ENCODE peak calls at places on chromosomes 3 and 15, in nine cellular contexts. One of them, this sample, is unnamed.
A peak's percentile ranks its signal among the peaks of the same experiment; 100 is the strongest.

GRCh38 chr15:65595960-65596359 is 15.0 kb downstream of the INTS14 start:
- DNase-seq in cardiac muscle cell: peak; percentile 38
- DNase-seq in DND-41: no peak
- DNase-seq in upper lobe of right lung: no peak
- DNase-seq in uterus: no peak
- DNase-seq in colonic mucosa: no peak
- DNase-seq in stomach: no peak
- DNase-seq in A549: peak; percentile 62
- DNase-seq in tibial nerve: no peak
- DNase-seq in this sample: peak; percentile 18

GRCh38 chr3:112654492-112654891 is 13.5 kb upstream of the CCDC80 start:
- DNase-seq in stomach: no peak
- DNase-seq in tibial nerve: no peak
- DNase-seq in DND-41: no peak
- DNase-seq in cardiac muscle cell: no peak
- DNase-seq in colonic mucosa: no peak
- DNase-seq in uterus: no peak
- DNase-seq in A549: no peak
- DNase-seq in upper lobe of right lung: no peak
- DNase-seq in this sample: no peak

GRCh38 chr3:143750856-143751255 is 97.4 kb downstream of the SLC9A9 start:
- DNase-seq in uterus: no peak
- DNase-seq in DND-41: no peak
- DNase-seq in colonic mucosa: no peak
- DNase-seq in cardiac muscle cell: no peak
- DNase-seq in upper lobe of right lung: no peak
- DNase-seq in A549: no peak
- DNase-seq in stomach: no peak
- DNase-seq in tibial nerve: no peak
- DNase-seq in this sample: no peak

GRCh38 chr3:172367205-172368105 is 80.8 kb downstream of the GHSR start:
- DNase-seq in DND-41: no peak
- DNase-seq in upper lobe of right lung: no peak
- DNase-seq in A549: no peak
- DNase-seq in uterus: no peak
- DNase-seq in tibial nerve: no peak
- DNase-seq in stomach: no peak
- DNase-seq in colonic mucosa: no peak
- DNase-seq in cardiac muscle cell: peak; percentile 90
- DNase-seq in this sample: peak; percentile 23

GRCh38 chr3:40719660-40720287 is 195.0 kb downstream of the ZNF621 start:
- DNase-seq in upper lobe of right lung: no peak
- DNase-seq in stomach: no peak
- DNase-seq in DND-41: no peak
- DNase-seq in uterus: peak; percentile 28
- DNase-seq in cardiac muscle cell: peak; percentile 15
- DNase-seq in A549: no peak
- DNase-seq in tibial nerve: no peak
- DNase-seq in colonic mucosa: no peak
- DNase-seq in this sample: no peak

GRCh38 chr15:38522922-38523321 is 41.7 kb downstream of the RASGRP1 start:
- DNase-seq in upper lobe of right lung: no peak
- DNase-seq in stomach: no peak
- DNase-seq in uterus: no peak
- DNase-seq in A549: no peak
- DNase-seq in cardiac muscle cell: no peak
- DNase-seq in colonic mucosa: no peak
- DNase-seq in DND-41: no peak
- DNase-seq in tibial nerve: no peak
- DNase-seq in this sample: no peak

GRCh38 chr15:71352125-71352524 is 236.9 kb downstream of the THSD4 start:
- DNase-seq in uterus: no peak
- DNase-seq in colonic mucosa: no peak
- DNase-seq in stomach: no peak
- DNase-seq in cardiac muscle cell: no peak
- DNase-seq in A549: no peak
- DNase-seq in DND-41: no peak
- DNase-seq in tibial nerve: no peak
- DNase-seq in upper lobe of right lung: no peak
- DNase-seq in this sample: no peak

GRCh38 chr3:70984756-70985155 is 598.8 kb downstream of the FOXP1 start:
- DNase-seq in tibial nerve: no peak
- DNase-seq in cardiac muscle cell: no peak
- DNase-seq in upper lobe of right lung: no peak
- DNase-seq in colonic mucosa: no peak
- DNase-seq in A549: no peak
- DNase-seq in DND-41: no peak
- DNase-seq in stomach: no peak
- DNase-seq in uterus: no peak
- DNase-seq in this sample: no peak

DNA sequence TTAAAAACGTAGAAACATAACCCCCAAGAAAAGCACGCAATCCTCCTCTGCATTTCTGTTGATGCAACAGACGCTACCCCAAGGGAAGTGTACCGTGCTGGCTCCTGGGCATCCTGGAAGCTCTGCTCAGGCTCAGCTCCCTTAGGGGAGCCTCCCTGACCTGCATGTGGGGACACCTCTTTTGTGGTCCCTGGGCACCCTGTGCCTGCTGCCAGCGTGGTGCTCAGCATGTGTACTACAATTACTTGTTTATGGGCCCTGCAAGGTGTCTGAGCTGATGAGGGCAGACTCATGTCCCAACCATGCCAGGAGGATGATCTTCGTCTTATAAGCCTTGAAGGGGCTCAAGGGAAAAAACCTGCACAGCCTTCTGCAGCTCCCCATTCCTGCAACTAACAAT is 18.3 kb downstream of the EHD4 start:
- DNase-seq in uterus: no peak
- DNase-seq in colonic mucosa: no peak
- DNase-seq in upper lobe of right lung: no peak
- DNase-seq in stomach: no peak
- DNase-seq in A549: no peak
- DNase-seq in DND-41: no peak
- DNase-seq in cardiac muscle cell: no peak
- DNase-seq in tibial nerve: no peak
- DNase-seq in this sample: no peak
- H3K4me1 ChIP-seq in uterus: no peaks in the 10 kb centered on the region
- H3K4me1 ChIP-seq in colonic mucosa: no peaks in the 10 kb centered on the region
- H3K4me1 ChIP-seq in upper lobe of right lung: peaks cover 38% of the 10 kb centered on the region
- H3K4me1 ChIP-seq in stomach: peaks cover 53% of the 10 kb centered on the region
- H3K4me1 ChIP-seq in A549: peaks cover 5% of the 10 kb centered on the region
- H3K4me1 ChIP-seq in DND-41: no peaks in the 10 kb centered on the region
- H3K4me1 ChIP-seq in cardiac muscle cell: peaks cover 50% of the 10 kb centered on the region
- H3K4me1 ChIP-seq in tibial nerve: no peaks in the 10 kb centered on the region
- H3K4me1 ChIP-seq in this sample: peaks cover 24% of the 10 kb centered on the region

GRCh38 chr3:73602171-73602570 is 22.6 kb downstream of the PDZRN3 start:
- DNase-seq in A549: no peak
- DNase-seq in stomach: no peak
- DNase-seq in cardiac muscle cell: peak; percentile 86
- DNase-seq in upper lobe of right lung: no peak
- DNase-seq in colonic mucosa: no peak
- DNase-seq in uterus: no peak
- DNase-seq in DND-41: no peak
- DNase-seq in tibial nerve: no peak
- DNase-seq in this sample: peak; percentile 72

GRCh38 chr3:73601476-73601875 is 23.3 kb downstream of the PDZRN3 start:
- DNase-seq in tibial nerve: no peak
- DNase-seq in cardiac muscle cell: no peak
- DNase-seq in stomach: no peak
- DNase-seq in colonic mucosa: no peak
- DNase-seq in DND-41: no peak
- DNase-seq in A549: no peak
- DNase-seq in uterus: no peak
- DNase-seq in upper lobe of right lung: no peak
- DNase-seq in this sample: no peak

GRCh38 chr3:73601031-73601430 is 23.7 kb downstream of the PDZRN3 start:
- DNase-seq in upper lobe of right lung: no peak
- DNase-seq in tibial nerve: no peak
- DNase-seq in uterus: no peak
- DNase-seq in DND-41: no peak
- DNase-seq in stomach: no peak
- DNase-seq in A549: no peak
- DNase-seq in colonic mucosa: no peak
- DNase-seq in cardiac muscle cell: peak; percentile 67
- DNase-seq in this sample: peak; percentile 54

GRCh38 chr3:73599605-73600004 is 25.1 kb downstream of the PDZRN3 start:
- DNase-seq in uterus: no peak
- DNase-seq in colonic mucosa: no peak
- DNase-seq in DND-41: no peak
- DNase-seq in stomach: no peak
- DNase-seq in tibial nerve: no peak
- DNase-seq in cardiac muscle cell: no peak
- DNase-seq in upper lobe of right lung: no peak
- DNase-seq in A549: no peak
- DNase-seq in this sample: no peak

DNA sequence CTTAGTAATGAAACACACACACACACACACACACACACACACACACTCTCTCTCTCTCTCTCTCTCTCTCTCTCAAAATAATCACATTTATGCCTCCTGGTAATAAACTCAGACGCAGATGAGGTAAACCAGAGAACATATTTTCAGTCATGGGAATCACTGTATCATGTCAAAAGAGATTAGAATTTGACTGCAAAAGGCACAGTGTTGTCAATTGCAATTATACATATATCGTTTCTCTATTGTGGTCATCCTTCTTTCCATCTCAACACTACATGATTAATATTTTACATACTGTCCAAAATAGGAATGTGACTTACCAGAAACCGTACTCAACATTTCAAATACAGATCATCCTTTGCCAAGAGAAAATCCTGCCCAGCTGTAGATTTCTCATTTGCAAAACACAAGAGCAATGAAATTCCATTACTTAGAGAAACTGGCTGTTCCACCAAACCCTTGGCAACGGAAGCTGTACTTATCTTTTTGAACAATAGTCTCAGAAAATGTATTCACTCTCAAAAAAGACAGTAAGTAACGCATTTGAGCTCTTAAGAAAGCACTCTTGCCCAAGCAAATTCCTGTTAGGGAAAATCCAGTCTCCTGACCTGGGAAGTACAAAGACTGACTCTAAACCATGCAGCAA is 24.3 kb downstream of the PDZRN3 start:
- DNase-seq in tibial nerve: no peak
- DNase-seq in stomach: no peak
- DNase-seq in DND-41: no peak
- DNase-seq in cardiac muscle cell: peak; percentile 97
- DNase-seq in colonic mucosa: no peak
- DNase-seq in uterus: no peak
- DNase-seq in upper lobe of right lung: no peak
- DNase-seq in A549: no peak
- DNase-seq in this sample: peak; percentile 90
- H3K4me1 ChIP-seq in tibial nerve: no peaks in the 10 kb centered on the region
- H3K4me1 ChIP-seq in stomach: peaks cover 80% of the 10 kb centered on the region
- H3K4me1 ChIP-seq in DND-41: no peaks in the 10 kb centered on the region
- H3K4me1 ChIP-seq in cardiac muscle cell: peaks cover 7% of the 10 kb centered on the region
- H3K4me1 ChIP-seq in colonic mucosa: no peaks in the 10 kb centered on the region
- H3K4me1 ChIP-seq in uterus: peaks cover 28% of the 10 kb centered on the region
- H3K4me1 ChIP-seq in upper lobe of right lung: peaks cover 18% of the 10 kb centered on the region
- H3K4me1 ChIP-seq in A549: no peaks in the 10 kb centered on the region
- H3K4me1 ChIP-seq in this sample: peaks cover 62% of the 10 kb centered on the region

GRCh38 chr3:23492057-23492456 is 288.9 kb downstream of the UBE2E2 start:
- DNase-seq in DND-41: no peak
- DNase-seq in cardiac muscle cell: no peak
- DNase-seq in tibial nerve: no peak
- DNase-seq in uterus: no peak
- DNase-seq in stomach: no peak
- DNase-seq in A549: no peak
- DNase-seq in upper lobe of right lung: no peak
- DNase-seq in colonic mucosa: no peak
- DNase-seq in this sample: no peak

GRCh38 chr3:23488618-23489017 is 285.5 kb downstream of the UBE2E2 start:
- DNase-seq in upper lobe of right lung: no peak
- DNase-seq in colonic mucosa: no peak
- DNase-seq in A549: no peak
- DNase-seq in uterus: no peak
- DNase-seq in DND-41: no peak
- DNase-seq in stomach: no peak
- DNase-seq in cardiac muscle cell: no peak
- DNase-seq in tibial nerve: no peak
- DNase-seq in this sample: no peak

GRCh38 chr3:23487015-23487414 is 283.9 kb downstream of the UBE2E2 start:
- DNase-seq in tibial nerve: no peak
- DNase-seq in A549: no peak
- DNase-seq in upper lobe of right lung: no peak
- DNase-seq in cardiac muscle cell: no peak
- DNase-seq in stomach: no peak
- DNase-seq in DND-41: no peak
- DNase-seq in uterus: no peak
- DNase-seq in colonic mucosa: no peak
- DNase-seq in this sample: no peak

GRCh38 chr3:23490459-23490858 is 287.3 kb downstream of the UBE2E2 start:
- DNase-seq in tibial nerve: no peak
- DNase-seq in DND-41: no peak
- DNase-seq in uterus: no peak
- DNase-seq in cardiac muscle cell: peak; percentile 59
- DNase-seq in stomach: no peak
- DNase-seq in upper lobe of right lung: no peak
- DNase-seq in A549: no peak
- DNase-seq in colonic mucosa: no peak
- DNase-seq in this sample: peak; percentile 34

GRCh38 chr3:23489338-23490158 is 286.4 kb downstream of the UBE2E2 start:
- DNase-seq in upper lobe of right lung: no peak
- DNase-seq in stomach: no peak
- DNase-seq in cardiac muscle cell: peak; percentile 11
- DNase-seq in colonic mucosa: no peak
- DNase-seq in uterus: no peak
- DNase-seq in A549: no peak
- DNase-seq in tibial nerve: no peak
- DNase-seq in DND-41: no peak
- DNase-seq in this sample: no peak
- H3K4me1 ChIP-seq in upper lobe of right lung: peaks cover 5% of the 10 kb centered on the region
- H3K4me1 ChIP-seq in stomach: peaks cover 5% of the 10 kb centered on the region
- H3K4me1 ChIP-seq in cardiac muscle cell: peaks cover 28% of the 10 kb centered on the region
- H3K4me1 ChIP-seq in colonic mucosa: no peaks in the 10 kb centered on the region
- H3K4me1 ChIP-seq in uterus: no peaks in the 10 kb centered on the region
- H3K4me1 ChIP-seq in A549: peaks cover 32% of the 10 kb centered on the region
- H3K4me1 ChIP-seq in tibial nerve: no peaks in the 10 kb centered on the region
- H3K4me1 ChIP-seq in DND-41: no peaks in the 10 kb centered on the region
- H3K4me1 ChIP-seq in this sample: peaks cover 13% of the 10 kb centered on the region

GRCh38 chr15:89381888-89382287 is 47.3 kb upstream of the POLG start:
- DNase-seq in colonic mucosa: no peak
- DNase-seq in DND-41: no peak
- DNase-seq in uterus: no peak
- DNase-seq in stomach: no peak
- DNase-seq in A549: no peak
- DNase-seq in tibial nerve: no peak
- DNase-seq in cardiac muscle cell: no peak
- DNase-seq in upper lobe of right lung: no peak
- DNase-seq in this sample: no peak

GRCh38 chr15:89379818-89380217 is 45.2 kb upstream of the POLG start:
- DNase-seq in colonic mucosa: no peak
- DNase-seq in upper lobe of right lung: no peak
- DNase-seq in uterus: no peak
- DNase-seq in stomach: no peak
- DNase-seq in DND-41: no peak
- DNase-seq in cardiac muscle cell: no peak
- DNase-seq in A549: no peak
- DNase-seq in tibial nerve: no peak
- DNase-seq in this sample: no peak

GRCh38 chr15:89379423-89379735 is 44.8 kb upstream of the POLG start:
- DNase-seq in colonic mucosa: no peak
- DNase-seq in tibial nerve: no peak
- DNase-seq in stomach: no peak
- DNase-seq in uterus: no peak
- DNase-seq in A549: no peak
- DNase-seq in upper lobe of right lung: no peak
- DNase-seq in DND-41: no peak
- DNase-seq in cardiac muscle cell: no peak
- DNase-seq in this sample: no peak

GRCh38 chr15:89382288-89382687 is 47.7 kb upstream of the POLG start:
- DNase-seq in stomach: no peak
- DNase-seq in cardiac muscle cell: no peak
- DNase-seq in tibial nerve: no peak
- DNase-seq in uterus: no peak
- DNase-seq in A549: no peak
- DNase-seq in DND-41: no peak
- DNase-seq in colonic mucosa: no peak
- DNase-seq in upper lobe of right lung: no peak
- DNase-seq in this sample: no peak

DNA sequence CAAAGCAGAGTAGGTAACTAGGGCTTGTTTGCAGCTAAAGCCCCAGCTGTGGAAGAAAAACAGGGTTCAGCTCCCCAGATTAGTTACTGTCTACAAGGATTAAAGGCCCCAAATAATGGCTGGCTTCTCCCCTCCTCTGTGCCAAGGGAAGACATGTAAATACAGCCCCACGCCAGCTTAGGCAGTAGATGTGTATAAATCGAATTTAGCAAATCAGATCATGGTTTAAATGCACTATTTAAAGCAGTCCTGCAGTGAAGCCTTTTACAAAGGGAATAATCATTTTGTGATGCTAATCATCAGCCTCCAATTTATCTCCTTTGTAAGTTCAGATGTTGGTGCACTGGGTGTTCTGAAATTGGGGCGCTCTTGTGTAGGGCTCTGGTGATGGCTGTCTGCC is 46.7 kb upstream of the POLG start:
- DNase-seq in stomach: no peak
- DNase-seq in uterus: no peak
- DNase-seq in DND-41: no peak
- DNase-seq in upper lobe of right lung: no peak
- DNase-seq in A549: no peak
- DNase-seq in cardiac muscle cell: no peak
- DNase-seq in colonic mucosa: no peak
- DNase-seq in tibial nerve: no peak
- DNase-seq in this sample: no peak
- H3K4me1 ChIP-seq in stomach: peaks cover 28% of the 10 kb centered on the region
- H3K4me1 ChIP-seq in uterus: no peaks in the 10 kb centered on the region
- H3K4me1 ChIP-seq in DND-41: no peaks in the 10 kb centered on the region
- H3K4me1 ChIP-seq in upper lobe of right lung: peaks cover 10% of the 10 kb centered on the region
- H3K4me1 ChIP-seq in A549: peaks cover 10% of the 10 kb centered on the region
- H3K4me1 ChIP-seq in cardiac muscle cell: peaks cover 11% of the 10 kb centered on the region
- H3K4me1 ChIP-seq in colonic mucosa: no peaks in the 10 kb centered on the region
- H3K4me1 ChIP-seq in tibial nerve: no peaks in the 10 kb centered on the region
- H3K4me1 ChIP-seq in this sample: peaks cover 4% of the 10 kb centered on the region